ENCODE peak calls at places on chromosomes 6 and 20, in four cellular contexts. One of them, this sample, is unnamed. For H3K4me1, the result is how much of the 10 kb centered on the place peaks cover.

GRCh38 chr6:41970436-41970846 is 28.8 kb upstream of the CCND3 start:
- DNase-seq in HepG2: no peak
- DNase-seq in H1: no peak
- DNase-seq in HCT116: no peak
- DNase-seq in this sample: no peak

GRCh38 chr6:20497200-20497820 is 36.9 kb upstream of the CDKAL1 start:
- DNase-seq in HepG2: no peak
- DNase-seq in H1: no peak
- DNase-seq in HCT116: no peak
- DNase-seq in this sample: no peak

GRCh38 chr6:90062667-90063066 is 168.4 kb downstream of the GJA10 start:
- DNase-seq in HepG2: no peak
- DNase-seq in H1: no peak
- DNase-seq in HCT116: no peak
- DNase-seq in this sample: no peak

GRCh38 chr6:35264550-35265274 is 5.2 kb downstream of the ZNF76 start:
- DNase-seq in HepG2: no peak
- DNase-seq in H1: no peak
- DNase-seq in HCT116: no peak
- DNase-seq in this sample: no peak

GRCh38 chr6:22041797-22042489 is 254.9 kb downstream of the PRL start:
- DNase-seq in HepG2: no peak
- DNase-seq in H1: no peak
- DNase-seq in HCT116: no peak
- DNase-seq in this sample: no peak

GRCh38 chr6:162698440-162698839 is 29.1 kb downstream of the PRKN start:
- DNase-seq in HepG2: no peak
- DNase-seq in H1: no peak
- DNase-seq in HCT116: no peak
- DNase-seq in this sample: no peak

GRCh38 chr6:157557541-157557940 is 176.6 kb downstream of the ZDHHC14 start:
- DNase-seq in HepG2: no peak
- DNase-seq in H1: no peak
- DNase-seq in HCT116: no peak
- DNase-seq in this sample: no peak

GRCh38 chr20:8812818-8813217 is 256.1 kb upstream of the PLCB4 start:
- DNase-seq in HepG2: no peak
- DNase-seq in H1: peak
- DNase-seq in HCT116: no peak
- DNase-seq in this sample: no peak

GRCh38 chr20:32656827-32657226 is 16.9 kb downstream of the C20orf203 start:
- DNase-seq in HepG2: no peak
- DNase-seq in H1: no peak
- DNase-seq in HCT116: no peak
- DNase-seq in this sample: no peak

GRCh38 chr6:129206761-129207330 is 323.9 kb downstream of the LAMA2 start:
- DNase-seq in HepG2: no peak
- DNase-seq in H1: no peak
- DNase-seq in HCT116: no peak
- DNase-seq in this sample: no peak

GRCh38 chr6:10441004-10441654 is 26.3 kb upstream of the TFAP2A start:
- DNase-seq in HepG2: peak
- DNase-seq in H1: no peak
- DNase-seq in HCT116: peak
- DNase-seq in this sample: no peak

GRCh38 chr20:48314925-48315592 is 512.7 kb downstream of the PREX1 start:
- DNase-seq in HepG2: no peak
- DNase-seq in H1: no peak
- DNase-seq in HCT116: no peak
- DNase-seq in this sample: peak

GRCh38 chr20:21490105-21490504 is 23.8 kb downstream of the NKX2-2 start:
- DNase-seq in HepG2: no peak
- DNase-seq in H1: no peak
- DNase-seq in HCT116: no peak
- DNase-seq in this sample: no peak

GRCh38 chr6:167689751-167690150 is 137.0 kb upstream of the AFDN start:
- DNase-seq in HepG2: no peak
- DNase-seq in H1: no peak
- DNase-seq in HCT116: no peak
- DNase-seq in this sample: no peak

GRCh38 chr6:43219814-43220213 is 9.5 kb downstream of the DNPH1 start:
- DNase-seq in HepG2: no peak
- DNase-seq in H1: no peak
- DNase-seq in HCT116: no peak
- DNase-seq in this sample: peak

GRCh38 chr6:159490298-159490937 is 202.6 kb downstream of the SOD2 start:
- DNase-seq in HepG2: no peak
- DNase-seq in H1: no peak
- DNase-seq in HCT116: no peak
- DNase-seq in this sample: no peak

GRCh38 chr6:20534906-20535305 is 649 bp downstream of the CDKAL1 start:
- DNase-seq in HepG2: no peak
- DNase-seq in H1: peak
- DNase-seq in HCT116: no peak
- DNase-seq in this sample: no peak

GRCh38 chr6:167005350-167006159 is 6.4 kb downstream of the CEP43 start:
- DNase-seq in HepG2: no peak
- DNase-seq in H1: no peak
- DNase-seq in HCT116: no peak
- DNase-seq in this sample: peak

GRCh38 chr20:45021626-45022025 is 55.3 kb downstream of the STK4 start:
- DNase-seq in HepG2: no peak
- DNase-seq in H1: no peak
- DNase-seq in HCT116: no peak
- DNase-seq in this sample: no peak

GRCh38 chr6:15623282-15624116 is 39.3 kb downstream of the DTNBP1 start:
- DNase-seq in HepG2: peak
- DNase-seq in H1: no peak
- DNase-seq in HCT116: no peak
- DNase-seq in this sample: no peak

GRCh38 chr6:169965657-169966311 is 214.4 kb downstream of the ERMARD start:
- DNase-seq in HepG2: no peak
- DNase-seq in H1: no peak
- DNase-seq in HCT116: no peak
- DNase-seq in this sample: no peak

GRCh38 chr20:32285621-32286334 is 8.3 kb downstream of the KIF3B start:
- DNase-seq in HepG2: no peak
- DNase-seq in H1: no peak
- DNase-seq in HCT116: no peak
- DNase-seq in this sample: peak

GRCh38 chr6:113875470-113875869 is 18.3 kb downstream of the MARCKS start:
- DNase-seq in HepG2: no peak
- DNase-seq in H1: no peak
- DNase-seq in HCT116: no peak
- DNase-seq in this sample: no peak

GRCh38 chr20:31704225-31705119 is 18.2 kb downstream of the BCL2L1 start:
- DNase-seq in HepG2: peak
- DNase-seq in H1: no peak
- DNase-seq in HCT116: peak
- DNase-seq in this sample: no peak

GRCh38 chr6:136250686-136251008 is 536 bp upstream of the MTFR2 start:
- DNase-seq in HepG2: no peak
- DNase-seq in H1: no peak
- DNase-seq in HCT116: no peak
- DNase-seq in this sample: no peak

GRCh38 chr6:52576392-52577021 is 353 bp downstream of the TRAM2 start:
- DNase-seq in HepG2: peak
- DNase-seq in H1: peak
- DNase-seq in HCT116: peak
- DNase-seq in this sample: peak

GRCh38 chr20:50304501-50304856 is 113.8 kb downstream of the CEBPB start:
- DNase-seq in HepG2: no peak
- DNase-seq in H1: no peak
- DNase-seq in HCT116: no peak
- DNase-seq in this sample: no peak

GRCh38 chr6:127879685-127880084 is 21.2 kb downstream of the THEMIS start:
- DNase-seq in HepG2: no peak
- DNase-seq in H1: peak
- DNase-seq in HCT116: no peak
- DNase-seq in this sample: no peak

GRCh38 chr20:24693466-24694156 is 224.2 kb downstream of the SYNDIG1 start:
- DNase-seq in HepG2: no peak
- DNase-seq in H1: peak
- DNase-seq in HCT116: no peak
- DNase-seq in this sample: no peak

GRCh38 chr20:46062151-46062550 is 27.6 kb downstream of the NCOA5 start:
- DNase-seq in HepG2: no peak
- DNase-seq in H1: peak
- DNase-seq in HCT116: no peak
- DNase-seq in this sample: no peak

DNA sequence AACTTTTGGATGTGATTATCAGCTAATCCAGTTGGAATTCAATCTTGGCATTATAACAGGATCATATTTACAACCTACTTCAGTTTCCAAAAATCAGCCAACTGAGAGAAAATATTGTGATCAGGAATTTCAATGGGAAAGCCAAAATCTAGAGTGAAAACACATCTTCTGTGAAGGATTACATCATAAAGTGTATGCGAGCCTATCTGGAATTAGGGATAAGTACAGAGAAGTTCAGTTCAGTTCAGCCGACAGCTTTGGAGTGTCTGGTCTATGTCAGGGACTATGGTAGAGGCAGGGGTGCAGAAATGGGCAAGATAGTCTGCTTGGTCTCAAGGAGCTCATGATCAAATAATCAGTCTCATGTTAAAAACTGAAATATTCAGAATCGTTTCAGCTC is 12.3 kb upstream of the PRIM2 start:
- DNase-seq in HepG2: no peak
- DNase-seq in H1: no peak
- DNase-seq in HCT116: no peak
- DNase-seq in this sample: no peak
- H3K4me1 ChIP-seq in HepG2: under half
- H3K4me1 ChIP-seq in H1: under half
- H3K4me1 ChIP-seq in HCT116: under half
- H3K4me1 ChIP-seq in this sample: under half

GRCh38 chr20:58711266-58712051 is 18.9 kb downstream of the NPEPL1 start:
- DNase-seq in HepG2: no peak
- DNase-seq in H1: peak
- DNase-seq in HCT116: no peak
- DNase-seq in this sample: no peak
- TF ChIP-seq ATF3 in HepG2: no peak
- TF ChIP-seq ATF3 in H1: no peak
- TF ChIP-seq ATF3 in HCT116: no peak
- TF ChIP-seq ATF3 in this sample: no peak

GRCh38 chr20:63427724-63428330 is 44.6 kb downstream of the KCNQ2 start:
- DNase-seq in HepG2: no peak
- DNase-seq in H1: no peak
- DNase-seq in HCT116: no peak
- DNase-seq in this sample: no peak

GRCh38 chr20:63423751-63424150 is 48.7 kb downstream of the KCNQ2 start:
- DNase-seq in HepG2: no peak
- DNase-seq in H1: no peak
- DNase-seq in HCT116: no peak
- DNase-seq in this sample: no peak

GRCh38 chr20:63424613-63425012 is 47.8 kb downstream of the KCNQ2 start:
- DNase-seq in HepG2: no peak
- DNase-seq in H1: no peak
- DNase-seq in HCT116: no peak
- DNase-seq in this sample: no peak

GRCh38 chr20:63427206-63427605 is 45.2 kb downstream of the KCNQ2 start:
- DNase-seq in HepG2: no peak
- DNase-seq in H1: no peak
- DNase-seq in HCT116: no peak
- DNase-seq in this sample: no peak

GRCh38 chr20:63425846-63426485 is 46.5 kb downstream of the KCNQ2 start:
- DNase-seq in HepG2: no peak
- DNase-seq in H1: no peak
- DNase-seq in HCT116: no peak
- DNase-seq in this sample: no peak
- H3K4me1 ChIP-seq in HepG2: under half
- H3K4me1 ChIP-seq in H1: under half
- H3K4me1 ChIP-seq in HCT116: under half
- H3K4me1 ChIP-seq in this sample: under half

GRCh38 chr6:144190593-144190992 is 40.3 kb downstream of the STX11 start:
- DNase-seq in HepG2: no peak
- DNase-seq in H1: no peak
- DNase-seq in HCT116: no peak
- DNase-seq in this sample: no peak

GRCh38 chr6:144181639-144182038 is 31.3 kb downstream of the STX11 start:
- DNase-seq in HepG2: no peak
- DNase-seq in H1: no peak
- DNase-seq in HCT116: no peak
- DNase-seq in this sample: no peak

GRCh38 chr6:144186817-144187625 is 36.7 kb downstream of the STX11 start:
- DNase-seq in HepG2: no peak
- DNase-seq in H1: no peak
- DNase-seq in HCT116: no peak
- DNase-seq in this sample: no peak

GRCh38 chr6:144190051-144190450 is 39.7 kb downstream of the STX11 start:
- DNase-seq in HepG2: no peak
- DNase-seq in H1: no peak
- DNase-seq in HCT116: no peak
- DNase-seq in this sample: no peak

GRCh38 chr6:144185133-144185836 is 35.0 kb downstream of the STX11 start:
- DNase-seq in HepG2: no peak
- DNase-seq in H1: no peak
- DNase-seq in HCT116: no peak
- DNase-seq in this sample: no peak
- TF ChIP-seq ATF3 in HepG2: no peak
- TF ChIP-seq ATF3 in H1: no peak
- TF ChIP-seq ATF3 in HCT116: no peak
- TF ChIP-seq ATF3 in this sample: no peak

GRCh38 chr6:138429731-138430130 is 25.7 kb downstream of the HEBP2 start:
- DNase-seq in HepG2: no peak
- DNase-seq in H1: no peak
- DNase-seq in HCT116: no peak
- DNase-seq in this sample: no peak

GRCh38 chr6:138431276-138432062 is 27.4 kb downstream of the HEBP2 start:
- DNase-seq in HepG2: no peak
- DNase-seq in H1: no peak
- DNase-seq in HCT116: no peak
- DNase-seq in this sample: no peak

GRCh38 chr6:138430361-138431145 is 26.5 kb downstream of the HEBP2 start:
- DNase-seq in HepG2: no peak
- DNase-seq in H1: no peak
- DNase-seq in HCT116: no peak
- DNase-seq in this sample: no peak

GRCh38 chr6:138434915-138435314 is 30.9 kb downstream of the HEBP2 start:
- DNase-seq in HepG2: no peak
- DNase-seq in H1: no peak
- DNase-seq in HCT116: no peak
- DNase-seq in this sample: no peak

GRCh38 chr6:138432063-138432356 is 28.0 kb downstream of the HEBP2 start:
- DNase-seq in HepG2: no peak
- DNase-seq in H1: no peak
- DNase-seq in HCT116: no peak
- DNase-seq in this sample: no peak
- H3K4me1 ChIP-seq in HepG2: under half
- H3K4me1 ChIP-seq in H1: under half
- H3K4me1 ChIP-seq in HCT116: under half
- H3K4me1 ChIP-seq in this sample: under half

This sample was measured in K562.